ENCODE peak calls at places on chromosomes 16 and 17, in ten cellular contexts. A, F, W, Y, M, E, Z, D, K and V are unnamed samples.

GRCh38 chr17:1562178-1562643 is 381 bp downstream of the PITPNA start:
- DNase-seq in A (peak; percentile 50), F (no peak), W (no peak), Y (no peak), M (no peak), E (no peak), Z (peak; percentile 16), D (no peak), K (peak; percentile 50), V (peak; percentile 51)

GRCh38 chr17:4950075-4950756 is 703 bp upstream of the ENO3 start:
- DNase-seq in A (peak; percentile 68), F (peak; percentile 22), W (peak; percentile 54), Y (no peak), M (no peak), E (no peak), Z (no peak), D (no peak), K (peak; percentile 61), V (peak; percentile 65)

GRCh38 chr16:86713021-86713631 is 134.8 kb downstream of the FOXL1 start:
- DNase-seq in A (no peak), F (no peak), W (no peak), Y (no peak), M (no peak), E (no peak), Z (no peak), D (no peak), K (no peak), V (no peak)

GRCh38 chr17:68314916-68315535 is 23.7 kb downstream of the ARSG start:
- DNase-seq in A (no peak), F (no peak), W (peak; percentile 69), Y (no peak), M (no peak), E (no peak), Z (no peak), D (no peak), K (peak; percentile 55), V (no peak)

GRCh38 chr16:56974549-56975300 is 13.0 kb downstream of the CETP start:
- DNase-seq in A (no peak), F (no peak), W (peak; percentile 76), Y (no peak), M (no peak), E (no peak), Z (no peak), D (no peak), K (no peak), V (no peak)

GRCh38 chr17:5705876-5706420 is 121.6 kb upstream of the NLRP1 start:
- DNase-seq in A (no peak), F (no peak), W (no peak), Y (no peak), M (no peak), E (no peak), Z (no peak), D (no peak), K (no peak), V (no peak)

GRCh38 chr17:7855643-7856080 is 796 bp downstream of the TMEM88 start:
- DNase-seq in A (no peak), F (no peak), W (no peak), Y (no peak), M (no peak), E (no peak), Z (no peak), D (no peak), K (no peak), V (no peak)

GRCh38 chr16:82603784-82604411 is 22.9 kb upstream of the CDH13 start:
- DNase-seq in A (peak; percentile 77), F (peak; percentile 15), W (peak; percentile 28), Y (peak; percentile 65), M (no peak), E (no peak), Z (peak; percentile 68), D (no peak), K (peak; percentile 35), V (peak; percentile 51)

GRCh38 chr16:29107299-29107698 is 122.4 kb downstream of the LAT start:
- DNase-seq in A (peak; percentile 68), F (no peak), W (no peak), Y (no peak), M (no peak), E (no peak), Z (no peak), D (no peak), K (peak; percentile 49), V (no peak)

GRCh38 chr17:57048096-57048495 is 37.0 kb upstream of the AKAP1 start:
- DNase-seq in A (no peak), F (no peak), W (no peak), Y (no peak), M (no peak), E (no peak), Z (no peak), D (no peak), K (no peak), V (no peak)

GRCh38 chr17:39529455-39529854 is 68.2 kb downstream of the CDK12 start:
- DNase-seq in A (no peak), F (no peak), W (no peak), Y (no peak), M (no peak), E (no peak), Z (no peak), D (no peak), K (no peak), V (no peak)

GRCh38 chr17:33688771-33689170 is 395.7 kb upstream of the ASIC2 start:
- DNase-seq in A (no peak), F (no peak), W (no peak), Y (no peak), M (no peak), E (no peak), Z (no peak), D (no peak), K (no peak), V (no peak)

GRCh38 chr16:72191551-72191950 is 19.6 kb upstream of the PMFBP1 start:
- DNase-seq in A (no peak), F (peak; percentile 52), W (no peak), Y (no peak), M (no peak), E (no peak), Z (no peak), D (no peak), K (no peak), V (no peak)

GRCh38 chr17:47703191-47703591 is 9.2 kb downstream of the TBKBP1 start:
- DNase-seq in A (no peak), F (no peak), W (no peak), Y (no peak), M (no peak), E (peak; percentile 35), Z (no peak), D (no peak), K (no peak), V (no peak)

GRCh38 chr16:18797746-18798145 is 3.6 kb downstream of the ARL6IP1 start:
- DNase-seq in A (no peak), F (no peak), W (no peak), Y (no peak), M (no peak), E (no peak), Z (no peak), D (no peak), K (no peak), V (no peak)